ENCODE peak calls at places on chromosome 19, in ten cellular contexts. C, N, A, F, S, H, X, Q, R and V are unnamed samples.

GRCh38 chr19:29546583-29547190 is 20.9 kb downstream of the VSTM2B start:
- DNase-seq in C (no peak), N (no peak), A (no peak), F (no peak), S (no peak), H (no peak), X (no peak), Q (no peak), R (no peak), V (peak; percentile 16)

GRCh38 chr19:11465605-11466004 is 15.2 kb downstream of the ELAVL3 start:
- DNase-seq in C (no peak), N (no peak), A (no peak), F (no peak), S (no peak), H (no peak), X (no peak), Q (no peak), R (no peak), V (no peak)

GRCh38 chr19:17309962-17310461 is 649 bp downstream of the DDA1 start:
- DNase-seq in C (no peak), N (no peak), A (no peak), F (no peak), S (no peak), H (no peak), X (no peak), Q (no peak), R (peak; percentile 37), V (no peak)

GRCh38 chr19:11659612-11660011 is 62.3 kb downstream of the ZNF627 start:
- DNase-seq in C (no peak), N (no peak), A (no peak), F (no peak), S (peak; percentile 12), H (no peak), X (no peak), Q (no peak), R (peak; percentile 37), V (no peak)

GRCh38 chr19:4374451-4375163 is 25.7 kb downstream of the SH3GL1 start:
- DNase-seq in C (peak; percentile 62), N (peak; percentile 96), A (peak; percentile 63), F (peak; percentile 52), S (peak; percentile 87), H (peak; percentile 59), X (peak; percentile 70), Q (no peak), R (peak; percentile 89), V (no peak)

GRCh38 chr19:13103585-13103923 is 896 bp upstream of the LYL1 start:
- DNase-seq in C (no peak), N (no peak), A (no peak), F (no peak), S (no peak), H (no peak), X (no peak), Q (no peak), R (peak; percentile 42), V (no peak)

GRCh38 chr19:1942934-1943555 is 2.1 kb downstream of the CSNK1G2 start:
- DNase-seq in C (no peak), N (no peak), A (no peak), F (no peak), S (no peak), H (no peak), X (no peak), Q (no peak), R (no peak), V (no peak)

GRCh38 chr19:37932985-37933953 is 26.3 kb downstream of the SIPA1L3 start:
- DNase-seq in C (no peak), N (no peak), A (no peak), F (peak; percentile 88), S (peak; percentile 61), H (no peak), X (peak; percentile 75), Q (no peak), R (no peak), V (no peak)

GRCh38 chr19:15614507-15615379 is at the start of gene CYP4F8:
- DNase-seq in C (no peak), N (no peak), A (no peak), F (no peak), S (no peak), H (peak; percentile 21), X (no peak), Q (no peak), R (no peak), V (no peak)

GRCh38 chr19:56245062-56245740 is 27.3 kb upstream of the EDDM13 start:
- DNase-seq in C (no peak), N (no peak), A (no peak), F (no peak), S (peak; percentile 33), H (no peak), X (no peak), Q (no peak), R (no peak), V (no peak)

GRCh38 chr19:44640518-44640917 is 3.2 kb upstream of the PVR start:
- DNase-seq in C (no peak), N (no peak), A (no peak), F (no peak), S (peak; percentile 58), H (no peak), X (no peak), Q (no peak), R (no peak), V (no peak)

GRCh38 chr19:15237759-15238638 is 5.8 kb upstream of the EPHX3 start:
- DNase-seq in C (no peak), N (no peak), A (no peak), F (no peak), S (no peak), H (no peak), X (no peak), Q (no peak), R (no peak), V (no peak)

GRCh38 chr19:793775-794174 is 3.5 kb upstream of the PTBP1 start:
- DNase-seq in C (no peak), N (no peak), A (no peak), F (no peak), S (no peak), H (no peak), X (no peak), Q (no peak), R (no peak), V (no peak)

GRCh38 chr19:16628984-16629691 is 1.1 kb upstream of the MED26 start:
- DNase-seq in C (no peak), N (peak; percentile 71), A (no peak), F (no peak), S (peak; percentile 72), H (peak; percentile 66), X (peak; percentile 65), Q (no peak), R (no peak), V (no peak)

GRCh38 chr19:29206453-29206852 is 6.5 kb downstream of the UQCRFS1 start:
- DNase-seq in C (no peak), N (no peak), A (no peak), F (no peak), S (no peak), H (no peak), X (no peak), Q (no peak), R (no peak), V (no peak)

GRCh38 chr19:290539-291521 is at the start of gene PLPP2:
- DNase-seq in C (no peak), N (no peak), A (no peak), F (peak; percentile 40), S (no peak), H (peak; percentile 83), X (peak; percentile 77), Q (no peak), R (peak; percentile 48), V (no peak)

GRCh38 chr19:1455336-1456120 is 5.6 kb downstream of the APC2 start:
- DNase-seq in C (no peak), N (peak; percentile 67), A (peak; percentile 97), F (peak; percentile 56), S (peak; percentile 30), H (peak; percentile 67), X (peak; percentile 83), Q (no peak), R (peak; percentile 98), V (peak; percentile 72)

GRCh38 chr19:5686647-5687359 is 3.3 kb upstream of the RPL36 start:
- DNase-seq in C (peak; percentile 96), N (peak; percentile 97), A (peak; percentile 90), F (peak; percentile 74), S (peak; percentile 83), H (peak; percentile 96), X (peak; percentile 100), Q (peak; percentile 89), R (peak; percentile 99), V (peak; percentile 98)
- TF ChIP-seq POLR2A in C (no peak), N (peak; percentile 41), A (no peak), F (no peak), S (peak; percentile 41), H (no peak), X (no peak), Q (no peak), R (peak; percentile 80), V (peak; percentile 36)

DNA sequence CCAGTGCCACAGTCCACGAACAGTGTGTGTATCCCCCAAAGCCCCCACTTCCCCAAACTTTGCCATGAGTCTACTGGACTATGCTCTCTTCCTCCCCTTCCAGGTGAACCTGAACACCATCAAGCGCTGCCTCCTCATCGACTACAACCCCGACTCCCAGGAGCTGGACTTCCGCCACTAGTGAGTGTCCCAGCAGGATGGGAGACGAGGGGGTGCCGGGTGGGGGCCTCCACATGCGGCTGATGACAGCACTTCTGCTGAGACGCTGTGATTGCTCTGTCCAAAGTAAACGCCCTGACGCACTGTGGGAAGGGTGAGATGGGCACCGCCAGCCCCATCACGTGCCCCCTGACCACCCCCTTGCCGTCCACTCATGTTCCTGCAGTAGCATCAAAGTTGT is 2.0 kb upstream of the P2RY11 start:
- DNase-seq in C (no peak), N (no peak), A (no peak), F (no peak), S (no peak), H (no peak), X (no peak), Q (no peak), R (no peak), V (no peak)
- H3K4me1 ChIP-seq in C (peaks cover 11% of the 10 kb centered on the region), N (peaks cover 15% of the 10 kb centered on the region), A (peaks cover 12% of the 10 kb centered on the region), F (peaks cover 33% of the 10 kb centered on the region), S (peaks cover 2% of the 10 kb centered on the region), H (peaks cover 36% of the 10 kb centered on the region), X (peaks cover 17% of the 10 kb centered on the region), Q (peaks cover 66% of the 10 kb centered on the region), R (peaks cover 78% of the 10 kb centered on the region), V (peaks cover 6% of the 10 kb centered on the region)

GRCh38 chr19:35013047-35013819 is 13.1 kb downstream of the GRAMD1A start:
- DNase-seq in C (peak; percentile 49), N (peak; percentile 67), A (no peak), F (peak; percentile 86), S (peak; percentile 57), H (peak; percentile 79), X (peak; percentile 77), Q (no peak), R (peak; percentile 78), V (peak; percentile 81)
- TF ChIP-seq POLR2A in C (no peak), N (no peak), A (no peak), F (no peak), S (no peak), H (no peak), X (no peak), Q (no peak), R (peak; percentile 37), V (no peak)

DNA sequence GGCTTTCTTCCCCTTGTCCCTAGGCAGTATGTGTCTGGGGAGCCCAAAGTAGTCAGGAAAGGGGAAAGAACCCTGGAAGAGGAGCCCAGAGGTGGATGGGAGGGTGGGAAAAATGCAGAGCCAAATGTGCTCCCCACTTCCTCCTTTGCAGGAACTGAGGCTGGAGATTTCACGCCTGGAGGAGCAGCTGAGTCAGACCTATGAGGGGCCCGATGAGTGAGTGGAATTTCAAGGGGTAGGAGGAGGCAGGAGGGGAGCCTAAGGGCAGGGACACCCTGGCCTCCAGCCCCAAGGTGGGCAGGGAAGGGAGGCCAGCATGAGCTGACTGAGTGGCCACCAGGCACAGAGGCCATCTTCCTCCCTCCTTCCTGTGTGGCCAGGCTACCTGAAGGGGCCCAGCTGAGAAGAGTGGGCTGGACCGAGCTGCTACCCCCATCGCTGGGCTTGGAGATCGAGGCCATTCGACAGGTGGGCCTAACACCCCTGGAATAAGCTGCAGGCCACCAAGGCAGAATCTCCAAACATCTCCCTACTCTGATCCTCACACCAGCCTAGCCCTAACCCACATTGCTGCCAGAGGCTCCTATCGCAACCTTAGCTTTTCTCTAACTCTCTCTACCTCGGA is 14.3 kb downstream of the PTH2 start:
- DNase-seq in C (no peak), N (no peak), A (no peak), F (no peak), S (no peak), H (no peak), X (no peak), Q (no peak), R (no peak), V (no peak)
- H3K4me1 ChIP-seq in C (no peaks in the 10 kb centered on the region), N (no peaks in the 10 kb centered on the region), A (peaks cover 7% of the 10 kb centered on the region), F (no peaks in the 10 kb centered on the region), S (peaks cover under 1% of the 10 kb centered on the region), H (no peaks in the 10 kb centered on the region), X (no peaks in the 10 kb centered on the region), Q (no peaks in the 10 kb centered on the region), R (peaks cover 40% of the 10 kb centered on the region), V (no peaks in the 10 kb centered on the region)